ENCODE peak calls at places on chromosome 12, in eight cellular contexts. A is HS-27A; H is AG04449; P is NCI-H2081; W is SW 1271; E is activated CD4-positive, alpha-beta T cell treated with anti-CD3 and anti-CD28 coated beads for 48 hours; X is cardiac muscle cell; C is hippocampal formation. V is an unnamed sample.

GRCh38 chr12:108342985-108343384 is 3.9 kb upstream of the CMKLR1 start:
- DNase-seq in E (no peak), A (no peak), W (no peak), C (no peak), P (no peak), X (no peak), H (no peak), V (no peak)

GRCh38 chr12:104519190-104519857 is 62.6 kb downstream of the CHST11 start:
- DNase-seq in H (no peak), X (no peak), P (peak; percentile 45), W (no peak), C (no peak), E (no peak), A (no peak), V (no peak)

GRCh38 chr12:124681779-124682391 is 114.5 kb upstream of the NCOR2 start:
- DNase-seq in X (no peak), W (no peak), E (no peak), P (no peak), C (no peak), H (no peak), A (peak; percentile 52), V (no peak)

GRCh38 chr12:39692258-39692853 is 72.8 kb upstream of the ABCD2 start:
- DNase-seq in E (no peak), W (no peak), P (no peak), A (no peak), H (no peak), X (no peak), C (peak; percentile 2), V (no peak)

GRCh38 chr12:107033758-107034739 is 47.1 kb upstream of the MTERF2 start:
- DNase-seq in C (no peak), A (no peak), W (no peak), P (no peak), X (no peak), E (no peak), H (no peak), V (no peak)

GRCh38 chr12:50734409-50735263 is 29.3 kb upstream of the ATF1 start:
- DNase-seq in A (peak; percentile 12), P (peak; percentile 9), E (peak; percentile 14), X (peak; percentile 59), C (peak; percentile 11), H (no peak), W (no peak), V (no peak)

GRCh38 chr12:65925626-65926025 is 101.3 kb downstream of the HMGA2 start:
- DNase-seq in A (no peak), C (no peak), E (no peak), W (no peak), P (no peak), X (no peak), H (no peak), V (no peak)

GRCh38 chr12:27639265-27639664 is 57.0 kb upstream of the REP15 start:
- DNase-seq in X (no peak), E (no peak), W (no peak), A (no peak), H (no peak), P (no peak), C (no peak), V (no peak)

GRCh38 chr12:98572010-98572409 is 21.5 kb upstream of the SLC25A3 start:
- DNase-seq in X (peak; percentile 10), A (no peak), H (no peak), E (no peak), C (no peak), W (no peak), P (no peak), V (no peak)

GRCh38 chr12:122009741-122010140 is 11.9 kb upstream of the BCL7A start:
- DNase-seq in A (no peak), E (no peak), P (no peak), C (no peak), X (no peak), H (no peak), W (no peak), V (no peak)

GRCh38 chr12:115756271-115756670 is 521.2 kb downstream of the MED13L start:
- DNase-seq in X (no peak), H (no peak), W (no peak), E (no peak), A (no peak), P (no peak), C (no peak), V (no peak)

GRCh38 chr12:52828156-52829090 is 5.7 kb downstream of the KRT79 start:
- DNase-seq in P (no peak), W (no peak), A (no peak), H (no peak), E (no peak), X (no peak), C (no peak), V (no peak)

GRCh38 chr12:111311011-111311410 is 57.9 kb downstream of the PHETA1 start:
- DNase-seq in H (no peak), P (no peak), E (no peak), X (no peak), A (no peak), C (no peak), W (no peak), V (no peak)

GRCh38 chr12:123903301-123904065 is 69.1 kb downstream of the CCDC92 start:
- DNase-seq in X (no peak), P (no peak), H (no peak), A (no peak), C (no peak), E (no peak), W (no peak), V (no peak)

GRCh38 chr12:54386781-54387467 is 2.4 kb upstream of the ZNF385A start:
- DNase-seq in P (no peak), H (no peak), E (no peak), X (no peak), A (no peak), C (no peak), W (no peak), V (no peak)

GRCh38 chr12:66964629-66965028 is 285.8 kb upstream of the GRIP1 start:
- DNase-seq in P (no peak), X (no peak), H (no peak), W (no peak), E (peak; percentile 56), C (no peak), A (peak; percentile 24), V (no peak)

GRCh38 chr12:89693639-89694202 is 14.9 kb downstream of the ATP2B1 start:
- DNase-seq in W (no peak), A (no peak), C (no peak), E (no peak), P (no peak), X (no peak), H (no peak), V (no peak)

GRCh38 chr12:45893240-45893639 is 97.1 kb downstream of the SCAF11 start:
- DNase-seq in A (no peak), H (no peak), C (peak; percentile 12), X (no peak), W (no peak), E (no peak), P (no peak), V (no peak)

GRCh38 chr12:64691227-64691792 is 67.9 kb downstream of the GNS start:
- DNase-seq in P (no peak), A (no peak), E (no peak), H (no peak), W (no peak), X (no peak), C (no peak), V (no peak)

GRCh38 chr12:12599750-12600643 is 11.7 kb upstream of the CREBL2 start:
- DNase-seq in W (no peak), E (no peak), A (no peak), P (no peak), H (no peak), C (no peak), X (no peak), V (no peak)

GRCh38 chr12:26125451-26126339 is 858 bp upstream of the BHLHE41 start:
- DNase-seq in H (peak; percentile 24), E (peak; percentile 57), C (peak; percentile 86), W (peak; percentile 66), P (peak; percentile 48), X (peak; percentile 82), A (peak; percentile 79), V (peak; percentile 83)

GRCh38 chr12:52634266-52635056 is 16.1 kb upstream of the KRT73 start:
- DNase-seq in A (no peak), W (no peak), C (peak; percentile 70), P (peak; percentile 73), H (no peak), X (no peak), E (no peak), V (peak; percentile 50)

GRCh38 chr12:20489645-20490044 is 121.3 kb downstream of the PDE3A start:
- DNase-seq in E (no peak), X (no peak), H (no peak), C (no peak), A (no peak), W (no peak), P (no peak), V (no peak)

GRCh38 chr12:126055521-126055920 is 990.3 kb downstream of the AACS start:
- DNase-seq in E (no peak), A (no peak), C (no peak), X (no peak), W (no peak), H (no peak), P (no peak), V (no peak)

GRCh38 chr12:101256271-101256670 is 23.6 kb upstream of the UTP20 start:
- DNase-seq in P (no peak), A (no peak), E (no peak), H (no peak), C (no peak), W (no peak), X (no peak), V (no peak)

GRCh38 chr12:116839287-116839830 is 41.9 kb downstream of the HRK start:
- DNase-seq in E (no peak), P (no peak), H (no peak), W (no peak), A (no peak), X (no peak), C (no peak), V (no peak)

GRCh38 chr12:105799103-105799502 is 339.7 kb downstream of the NUAK1 start:
- DNase-seq in X (no peak), H (no peak), P (no peak), E (no peak), W (no peak), C (no peak), A (no peak), V (no peak)

V was measured in occipital lobe.